ENCODE peak calls at places on chromosome 16, in four cellular contexts. I, Q, X and C are unnamed samples.

GRCh38 chr16:52912565-52913173 is 140.0 kb downstream of the CHD9NB start:
- DNase-seq in I (no peak), Q (no peak), X (peak), C (peak)

GRCh38 chr16:17519041-17519440 is 48.3 kb upstream of the XYLT1 start:
- DNase-seq in I (no peak), Q (no peak), X (no peak), C (no peak)

GRCh38 chr16:87740441-87740840 is 25.3 kb downstream of the KLHDC4 start:
- DNase-seq in I (no peak), Q (no peak), X (no peak), C (no peak)

GRCh38 chr16:35195173-35195863 is 1735.9 kb downstream of the TP53TG3F start:
- DNase-seq in I (no peak), Q (no peak), X (no peak), C (no peak)

GRCh38 chr16:55003916-55004315 is 73.3 kb downstream of the IRX5 start:
- DNase-seq in I (no peak), Q (no peak), X (no peak), C (no peak)

GRCh38 chr16:89031715-89032659 is 55.0 kb upstream of the CBFA2T3 start:
- DNase-seq in I (no peak), Q (no peak), X (peak), C (peak)

GRCh38 chr16:30041841-30042240 is 10.8 kb upstream of the TLCD3B start:
- DNase-seq in I (no peak), Q (no peak), X (no peak), C (no peak)

GRCh38 chr16:2697401-2697948 is 15.2 kb downstream of the KCTD5 start:
- DNase-seq in I (no peak), Q (no peak), X (no peak), C (no peak)

GRCh38 chr16:69286941-69287713 is 24.0 kb upstream of the VPS4A start:
- DNase-seq in I (peak), Q (peak), X (peak), C (peak)

GRCh38 chr16:3822366-3823045 is 58.0 kb downstream of the CREBBP start:
- DNase-seq in I (peak), Q (no peak), X (no peak), C (no peak)

GRCh38 chr16:56087636-56088035 is 103.7 kb upstream of the GNAO1 start:
- DNase-seq in I (no peak), Q (no peak), X (no peak), C (no peak)

DNA sequence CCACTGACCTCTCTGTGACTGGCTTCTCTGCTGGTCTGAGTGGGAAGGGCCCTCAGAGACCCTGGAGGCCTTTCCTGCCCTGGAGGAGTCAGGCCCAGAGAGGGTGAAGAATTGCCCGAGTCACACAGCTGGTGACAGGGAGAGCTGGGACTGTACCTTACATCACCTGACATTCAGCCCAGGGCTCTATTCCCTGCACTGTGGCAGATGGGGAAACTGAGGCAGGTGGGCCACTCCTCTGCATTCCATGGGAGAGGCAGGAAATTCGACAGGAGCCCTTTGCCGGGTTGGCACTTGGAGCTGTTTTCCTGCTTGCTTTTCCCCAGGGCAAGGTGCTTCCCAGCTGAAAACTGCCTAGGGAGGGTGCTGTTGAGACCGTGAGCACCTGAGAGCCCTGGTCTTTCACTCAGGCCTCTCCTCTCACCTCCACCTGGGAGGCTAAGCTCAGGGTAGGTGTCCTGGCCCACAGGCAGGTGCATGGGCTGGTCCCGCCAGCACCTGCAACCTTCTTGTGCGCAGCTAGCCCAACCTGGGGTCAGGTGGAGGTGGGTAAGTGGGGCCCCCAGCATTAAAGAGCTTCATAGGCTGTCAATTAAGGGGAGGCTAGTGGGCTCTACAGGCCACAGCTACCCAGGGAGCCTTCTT is 8.5 kb downstream of the ADCY7 start:
- DNase-seq in I (no peak), Q (no peak), X (no peak), C (peak)
- TF ChIP-seq POLR2A in I (no peak), Q (no peak), X (no peak), C (no peak)

GRCh38 chr16:48810803-48811453 is 200.9 kb upstream of the N4BP1 start:
- DNase-seq in I (no peak), Q (no peak), X (no peak), C (no peak)

GRCh38 chr16:48813485-48813884 is 203.5 kb upstream of the N4BP1 start:
- DNase-seq in I (no peak), Q (no peak), X (no peak), C (no peak)

GRCh38 chr16:48812856-48813255 is 202.9 kb upstream of the N4BP1 start:
- DNase-seq in I (no peak), Q (no peak), X (no peak), C (no peak)

GRCh38 chr16:48811478-48811877 is 201.5 kb upstream of the N4BP1 start:
- DNase-seq in I (no peak), Q (no peak), X (no peak), C (no peak)

GRCh38 chr16:48810436-48810802 is 200.4 kb upstream of the N4BP1 start:
- DNase-seq in I (no peak), Q (no peak), X (no peak), C (no peak)
- H3K4me3 ChIP-seq in I (no peak), Q (no peak), X (no peak), C (peak)

GRCh38 chr16:64580558-64580957 is 541.3 kb downstream of the CDH11 start:
- DNase-seq in I (no peak), Q (no peak), X (no peak), C (no peak)
- TF ChIP-seq CTCF in I (no peak), Q (no peak), X (no peak), C (no peak)

GRCh38 chr16:50802958-50803357 is 61.1 kb downstream of the CYLD start:
- DNase-seq in I (no peak), Q (no peak), X (no peak), C (no peak)
- TF ChIP-seq POLR2A in I (no peak), Q (no peak), X (no peak), C (no peak)

DNA sequence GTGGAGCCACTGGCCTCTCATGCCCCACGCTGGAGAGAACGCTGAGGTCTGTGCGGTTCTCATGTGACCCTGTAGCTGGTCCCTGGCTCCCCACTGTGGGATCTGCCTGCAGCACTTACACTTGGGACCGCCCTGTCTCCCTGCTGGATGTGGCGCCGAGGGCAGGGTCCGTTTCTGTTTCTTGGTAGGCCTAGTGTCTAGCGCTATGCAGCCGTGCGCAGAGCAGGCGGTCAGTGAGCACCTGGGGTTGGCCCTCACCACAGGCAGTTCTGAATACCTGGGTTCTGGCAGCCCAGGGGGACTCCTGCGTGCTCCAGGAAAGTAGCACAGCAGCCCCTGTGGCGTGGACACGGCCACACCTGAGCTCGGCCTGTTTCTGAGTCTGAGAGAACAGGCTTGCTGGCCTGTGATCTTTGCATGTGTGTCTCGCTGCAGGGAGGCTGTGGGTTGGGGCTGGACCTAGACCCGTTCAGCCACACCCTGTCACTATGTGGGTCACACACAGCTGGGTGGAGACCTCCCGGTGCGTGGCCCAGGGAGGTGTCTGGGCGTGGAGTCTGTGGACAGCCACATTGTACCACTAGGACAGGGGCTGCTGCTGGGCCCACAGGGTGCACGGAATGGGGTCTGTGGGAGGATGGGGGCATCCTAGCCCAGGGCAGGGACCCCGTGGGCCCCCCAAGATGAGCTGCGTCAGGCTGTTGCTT is 2.8 kb downstream of the CAPN15 start:
- DNase-seq in I (no peak), Q (no peak), X (no peak), C (no peak)
- H3K4me3 ChIP-seq in I (no peak), Q (no peak), X (no peak), C (peak)

DNA sequence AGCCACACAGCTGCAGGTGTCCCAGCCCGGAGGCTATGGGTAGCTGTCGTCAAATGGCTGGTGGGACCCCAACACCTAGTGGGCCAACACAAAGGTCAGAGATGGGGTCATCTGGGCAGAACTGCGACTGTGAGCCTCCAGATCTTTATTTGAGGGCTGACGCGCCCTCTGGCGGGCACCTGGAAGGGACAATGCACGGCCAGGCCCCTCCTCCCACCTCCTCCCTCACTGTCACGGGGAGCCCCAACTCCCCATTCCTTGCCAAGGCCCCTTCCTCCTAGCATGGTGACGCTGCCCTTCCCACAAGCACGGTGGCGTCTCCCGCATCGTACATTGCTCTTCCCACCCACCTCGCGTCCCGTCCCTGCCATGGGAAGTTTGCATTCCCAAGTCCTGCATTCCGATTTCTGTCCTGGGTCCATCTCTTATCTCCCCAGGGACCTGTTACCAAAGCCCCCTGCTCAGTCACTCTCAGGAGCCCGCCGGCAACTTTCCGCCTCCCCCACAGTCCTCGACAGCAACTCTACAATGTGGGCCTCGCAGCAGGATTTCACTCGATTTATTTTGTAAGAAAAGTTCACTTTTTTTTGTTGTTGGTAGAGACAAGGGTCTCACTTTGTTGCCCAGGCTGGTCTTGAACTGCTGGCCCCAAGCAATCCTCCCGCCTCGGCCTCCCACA is 1.0 kb downstream of the TLE7 start:
- DNase-seq in I (no peak), Q (no peak), X (no peak), C (no peak)
- TF ChIP-seq CTCF in I (no peak), Q (no peak), X (no peak), C (no peak)

GRCh38 chr16:31508706-31509523 is 724 bp upstream of the RUSF1 start:
- DNase-seq in I (no peak), Q (no peak), X (no peak), C (no peak)

GRCh38 chr16:31504159-31504558 is 4.0 kb downstream of the RUSF1 start:
- DNase-seq in I (no peak), Q (no peak), X (no peak), C (no peak)

GRCh38 chr16:31505483-31505882 is 2.7 kb downstream of the RUSF1 start:
- DNase-seq in I (no peak), Q (no peak), X (no peak), C (no peak)

GRCh38 chr16:31507617-31507928 is 618 bp downstream of the RUSF1 start:
- DNase-seq in I (no peak), Q (no peak), X (no peak), C (no peak)

DNA sequence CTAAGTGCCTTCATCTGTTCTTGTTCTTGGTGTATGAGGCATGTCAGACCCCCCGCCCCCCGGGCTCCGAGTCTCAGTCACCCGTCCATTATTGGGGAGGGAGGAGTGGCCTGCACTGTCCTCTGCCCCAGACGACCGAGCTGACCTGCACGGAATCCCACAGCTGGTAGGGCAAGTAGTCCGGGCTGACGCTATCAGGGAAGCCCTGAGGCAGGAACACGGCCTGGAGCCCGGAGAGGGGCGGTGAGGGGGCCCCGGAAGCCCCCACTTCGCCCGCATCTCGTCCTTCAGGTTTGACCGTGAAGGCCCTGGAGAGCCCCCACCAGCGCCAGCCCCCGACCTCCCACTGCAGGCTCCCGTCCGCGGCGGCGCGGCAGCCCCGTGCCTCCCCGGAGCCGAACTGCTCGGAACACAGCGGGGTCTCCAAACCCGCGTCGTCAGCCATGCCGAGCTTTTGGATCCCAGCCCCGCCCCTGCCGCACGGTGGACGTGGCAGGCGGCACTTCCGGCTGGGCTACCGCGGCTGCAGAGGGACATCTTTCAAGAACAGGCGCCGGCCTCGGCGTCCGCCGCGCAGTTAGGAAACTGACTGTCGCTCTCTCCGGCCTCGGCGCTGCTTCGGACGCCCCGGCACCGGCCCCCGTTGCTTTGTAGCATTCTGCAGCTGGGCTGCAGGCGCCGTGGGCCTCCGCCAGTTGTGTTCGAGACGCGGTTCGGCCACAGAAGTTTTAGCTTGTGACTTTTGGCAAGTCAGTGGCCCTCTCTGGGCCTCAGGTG is at the start of gene RUSF1:
- DNase-seq in I (peak), Q (peak), X (peak), C (peak)
- TF ChIP-seq POLR2A in I (peak), Q (peak), X (peak), C (peak)

GRCh38 chr16:67438098-67438791 is 7.3 kb downstream of the HSD11B2 start:
- DNase-seq in I (no peak), Q (no peak), X (no peak), C (no peak)

GRCh38 chr16:67436640-67437193 is 5.8 kb downstream of the HSD11B2 start:
- DNase-seq in I (no peak), Q (no peak), X (no peak), C (peak)

GRCh38 chr16:67433131-67433719 is 2.3 kb downstream of the HSD11B2 start:
- DNase-seq in I (no peak), Q (no peak), X (no peak), C (no peak)

GRCh38 chr16:67437513-67437912 is 6.6 kb downstream of the HSD11B2 start:
- DNase-seq in I (no peak), Q (no peak), X (no peak), C (peak)

DNA sequence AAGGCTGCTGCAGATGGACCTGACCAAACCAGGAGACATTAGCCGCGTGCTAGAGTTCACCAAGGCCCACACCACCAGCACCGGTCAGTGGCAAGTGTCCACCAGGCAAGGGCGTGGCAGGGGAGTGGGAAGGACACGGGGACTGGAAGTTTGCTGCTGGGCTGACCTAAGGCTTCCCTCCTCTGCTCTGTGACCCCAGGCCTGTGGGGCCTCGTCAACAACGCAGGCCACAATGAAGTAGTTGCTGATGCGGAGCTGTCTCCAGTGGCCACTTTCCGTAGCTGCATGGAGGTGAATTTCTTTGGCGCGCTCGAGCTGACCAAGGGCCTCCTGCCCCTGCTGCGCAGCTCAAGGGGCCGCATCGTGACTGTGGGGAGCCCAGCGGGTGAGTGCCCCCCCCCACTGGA is 4.8 kb downstream of the HSD11B2 start:
- DNase-seq in I (no peak), Q (no peak), X (no peak), C (no peak)
- H3K4me3 ChIP-seq in I (no peak), Q (no peak), X (no peak), C (no peak)